ENCODE peak calls at places on chromosomes 2 and 18, in ten cellular contexts. W is IMR-90, U is body of pancreas, Q is A549, P is K562, Z is lower leg skin, I is GM12891, F is spleen, K is prostate gland, E is gastrocnemius medialis. A is an unnamed sample.

GRCh38 chr2:200765139-200765951 is 46.4 kb upstream of the BZW1 start:
- DNase-seq in Z (no peak), E (peak; percentile 50), U (no peak), Q (peak; percentile 90), I (no peak), P (no peak), F (no peak), W (peak; percentile 98), K (no peak), A (no peak)

GRCh38 chr2:220916931-220917330 is 655.2 kb downstream of the EPHA4 start:
- DNase-seq in F (no peak), I (no peak), P (no peak), K (no peak), Z (no peak), E (no peak), Q (no peak), W (no peak), U (no peak), A (no peak)

GRCh38 chr18:57231846-57232245 is 85.0 kb downstream of the BOD1L2 start:
- DNase-seq in I (no peak), Z (no peak), E (no peak), U (no peak), W (no peak), K (no peak), P (no peak), F (no peak), Q (no peak), A (no peak)

GRCh38 chr2:81714817-81715216 is 1410.3 kb upstream of the LRRTM1 start:
- DNase-seq in E (no peak), W (peak; percentile 3), U (no peak), P (no peak), I (no peak), Q (no peak), K (no peak), Z (no peak), F (no peak), A (no peak)

GRCh38 chr2:180761224-180761623 is 219.2 kb upstream of the UBE2E3 start:
- DNase-seq in Q (peak; percentile 50), W (peak; percentile 65), P (no peak), F (no peak), Z (no peak), U (no peak), I (no peak), E (no peak), K (no peak), A (no peak)

GRCh38 chr2:185219981-185220380 is 518.6 kb upstream of the FSIP2 start:
- DNase-seq in W (no peak), K (no peak), I (no peak), F (no peak), U (no peak), Q (no peak), E (no peak), Z (no peak), P (no peak), A (no peak)

GRCh38 chr2:12665334-12665733 is 51.4 kb upstream of the TRIB2 start:
- DNase-seq in P (no peak), E (no peak), I (no peak), F (no peak), Q (no peak), U (no peak), W (no peak), K (no peak), Z (no peak), A (no peak)

GRCh38 chr2:230777681-230778080 is 65.0 kb downstream of the CAB39 start:
- DNase-seq in E (no peak), K (no peak), W (peak; percentile 44), P (no peak), F (no peak), Q (no peak), I (no peak), U (no peak), Z (no peak), A (no peak)

GRCh38 chr2:53600835-53601234 is 166.8 kb upstream of the CHAC2 start:
- DNase-seq in P (no peak), Z (no peak), U (peak; percentile 7), F (no peak), E (no peak), I (no peak), W (no peak), K (no peak), Q (no peak), A (no peak)

GRCh38 chr18:12656671-12657047 is 1.2 kb downstream of the SPIRE1 start:
- DNase-seq in I (no peak), Q (no peak), P (no peak), W (peak; percentile 50), U (no peak), Z (no peak), K (no peak), F (no peak), E (no peak), A (no peak)

GRCh38 chr2:135620223-135620622 is 88.9 kb downstream of the R3HDM1 start:
- DNase-seq in I (no peak), F (no peak), K (no peak), Q (no peak), W (no peak), U (no peak), P (no peak), Z (no peak), E (no peak), A (no peak)

GRCh38 chr2:106105151-106105922 is 88.8 kb downstream of the UXS1 start:
- DNase-seq in P (no peak), K (no peak), I (no peak), E (no peak), W (no peak), Z (no peak), F (no peak), Q (no peak), U (no peak), A (peak; percentile 84)

GRCh38 chr18:34738173-34738894 is 28.2 kb downstream of the DTNA start:
- DNase-seq in Q (peak; percentile 1), F (no peak), U (no peak), K (no peak), W (no peak), E (peak; percentile 66), I (no peak), Z (no peak), P (no peak), A (no peak)

GRCh38 chr2:155250800-155251199 is 552.3 kb downstream of the KCNJ3 start:
- DNase-seq in U (no peak), Q (peak; percentile 20), Z (no peak), W (no peak), E (no peak), K (no peak), P (no peak), F (no peak), I (no peak), A (no peak)

GRCh38 chr2:228039752-228040534 is 141.5 kb downstream of the SPHKAP start:
- DNase-seq in I (no peak), F (no peak), Z (no peak), E (no peak), Q (peak; percentile 51), W (no peak), U (peak; percentile 3), P (peak; percentile 8), K (no peak), A (no peak)

GRCh38 chr2:219218279-219219112 is at the start of gene ABCB6:
- DNase-seq in U (peak; percentile 96), W (peak; percentile 90), P (peak; percentile 84), Q (peak; percentile 92), I (peak; percentile 94), F (peak; percentile 97), Z (peak; percentile 97), K (peak; percentile 96), E (peak; percentile 98), A (peak; percentile 99)
- TF ChIP-seq POLR2A in U (peak; percentile 44), W (no peak), P (peak; percentile 84), Q (peak; percentile 94), I (peak; percentile 63), F (no peak), Z (no peak), K (peak; percentile 92), E (peak; percentile 54), A (peak; percentile 46)

DNA sequence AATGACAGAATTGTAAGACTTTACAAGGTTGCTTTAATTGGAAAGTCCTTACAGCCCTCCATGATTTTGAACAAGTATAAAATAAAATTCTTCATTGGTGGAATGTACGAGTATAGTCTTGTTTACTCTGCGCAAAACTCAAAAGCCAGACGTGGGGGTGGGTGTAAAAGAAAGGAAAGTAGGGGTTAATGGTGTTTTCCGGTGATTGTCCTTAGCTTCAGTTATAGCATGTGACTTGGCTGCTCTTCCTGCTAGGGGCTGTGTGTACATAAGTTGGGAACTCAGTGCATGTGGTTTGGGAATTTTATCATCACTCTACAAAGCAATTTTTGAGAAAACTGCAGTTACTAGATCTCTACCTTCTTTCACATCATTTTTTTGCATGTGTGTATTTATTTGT is 82.4 kb upstream of the CAVIN2 start:
- DNase-seq in F (no peak), U (no peak), I (no peak), K (no peak), P (no peak), E (no peak), Z (no peak), Q (no peak), W (no peak), A (no peak)
- TF ChIP-seq POLR2A in F (no peak), U (no peak), I (no peak), K (no peak), P (no peak), E (no peak), Z (no peak), Q (no peak), W (no peak), A (no peak)

GRCh38 chr2:159124931-159125467 is 156.6 kb downstream of the TANC1 start:
- DNase-seq in K (peak; percentile 71), P (no peak), W (no peak), F (no peak), Z (no peak), Q (no peak), U (no peak), I (no peak), E (no peak), A (no peak)
- TF ChIP-seq POLR2A in K (no peak), P (no peak), W (no peak), F (no peak), Z (no peak), Q (no peak), U (no peak), I (no peak), E (no peak), A (no peak)

GRCh38 chr2:159094173-159094737 is 125.8 kb downstream of the TANC1 start:
- DNase-seq in Z (peak; percentile 58), E (no peak), I (no peak), K (peak; percentile 60), U (no peak), F (no peak), Q (no peak), P (no peak), W (peak; percentile 68), A (no peak)

GRCh38 chr2:159091381-159091780 is 122.9 kb downstream of the TANC1 start:
- DNase-seq in K (no peak), Q (no peak), I (no peak), E (no peak), P (no peak), U (no peak), W (peak; percentile 84), Z (no peak), F (no peak), A (no peak)

GRCh38 chr2:159091981-159092380 is 123.5 kb downstream of the TANC1 start:
- DNase-seq in K (peak; percentile 59), Q (no peak), Z (no peak), F (no peak), U (no peak), E (no peak), P (no peak), W (no peak), I (no peak), A (no peak)

GRCh38 chr2:159095813-159096212 is 127.4 kb downstream of the TANC1 start:
- DNase-seq in Q (no peak), E (no peak), I (no peak), K (no peak), W (no peak), Z (no peak), F (no peak), U (no peak), P (no peak), A (no peak)

GRCh38 chr2:159093496-159093895 is 125.1 kb downstream of the TANC1 start:
- DNase-seq in K (peak; percentile 76), Z (no peak), E (no peak), I (no peak), F (no peak), W (peak; percentile 36), P (no peak), Q (no peak), U (no peak), A (no peak)
- TF ChIP-seq POLR2A in K (no peak), Z (no peak), E (no peak), I (no peak), F (no peak), W (no peak), P (no peak), Q (no peak), U (no peak), A (no peak)